ENCODE peak calls at places on chromosome 6, in five cellular contexts. One of them, this sample, is unnamed.

GRCh38 chr6:22766979-22767378 is 197.6 kb downstream of the HDGFL1 start:
- DNase-seq in ovary: no peak
- DNase-seq in left ventricle myocardium inferior: no peak
- DNase-seq in IMR-90: no peak
- DNase-seq in upper lobe of right lung: no peak
- DNase-seq in this sample: peak; percentile 80

GRCh38 chr6:27863962-27864905 is 48.0 kb downstream of the OR2B2 start:
- DNase-seq in ovary: peak; percentile 30
- DNase-seq in IMR-90: peak; percentile 15
- DNase-seq in upper lobe of right lung: peak; percentile 68
- DNase-seq in left ventricle myocardium inferior: no peak
- DNase-seq in this sample: no peak

GRCh38 chr6:97449437-97449966 is 166.5 kb upstream of the MMS22L start:
- DNase-seq in ovary: no peak
- DNase-seq in IMR-90: no peak
- DNase-seq in left ventricle myocardium inferior: no peak
- DNase-seq in upper lobe of right lung: no peak
- DNase-seq in this sample: no peak

GRCh38 chr6:169520104-169520503 is 181.7 kb downstream of the WDR27 start:
- DNase-seq in upper lobe of right lung: no peak
- DNase-seq in left ventricle myocardium inferior: no peak
- DNase-seq in ovary: no peak
- DNase-seq in IMR-90: peak; percentile 70
- DNase-seq in this sample: no peak

GRCh38 chr6:112114577-112115223 is 27.3 kb downstream of the FAM229B start:
- DNase-seq in left ventricle myocardium inferior: no peak
- DNase-seq in ovary: no peak
- DNase-seq in IMR-90: no peak
- DNase-seq in upper lobe of right lung: no peak
- DNase-seq in this sample: no peak

GRCh38 chr6:53027131-53027718 is 32.1 kb upstream of the GSTA4 start:
- DNase-seq in left ventricle myocardium inferior: no peak
- DNase-seq in IMR-90: no peak
- DNase-seq in ovary: no peak
- DNase-seq in upper lobe of right lung: no peak
- DNase-seq in this sample: no peak

GRCh38 chr6:151160869-151161268 is 78.9 kb upstream of the AKAP12 start:
- DNase-seq in IMR-90: no peak
- DNase-seq in ovary: no peak
- DNase-seq in upper lobe of right lung: peak; percentile 70
- DNase-seq in left ventricle myocardium inferior: no peak
- DNase-seq in this sample: peak; percentile 57

GRCh38 chr6:105167987-105168386 is 11.8 kb downstream of the POPDC3 start:
- DNase-seq in IMR-90: no peak
- DNase-seq in ovary: no peak
- DNase-seq in upper lobe of right lung: no peak
- DNase-seq in left ventricle myocardium inferior: no peak
- DNase-seq in this sample: no peak

GRCh38 chr6:9516207-9516606 is 898.7 kb downstream of the TFAP2A start:
- DNase-seq in left ventricle myocardium inferior: no peak
- DNase-seq in upper lobe of right lung: no peak
- DNase-seq in ovary: no peak
- DNase-seq in IMR-90: peak; percentile 83
- DNase-seq in this sample: peak; percentile 78

GRCh38 chr6:139881728-139882211 is 507.3 kb upstream of the CITED2 start:
- DNase-seq in ovary: no peak
- DNase-seq in left ventricle myocardium inferior: no peak
- DNase-seq in upper lobe of right lung: no peak
- DNase-seq in IMR-90: peak; percentile 53
- DNase-seq in this sample: peak; percentile 45

GRCh38 chr6:5096482-5096881 is 11.3 kb downstream of the PPP1R3G start:
- DNase-seq in IMR-90: no peak
- DNase-seq in upper lobe of right lung: no peak
- DNase-seq in left ventricle myocardium inferior: peak; percentile 57
- DNase-seq in ovary: no peak
- DNase-seq in this sample: no peak

GRCh38 chr6:61682562-61682961 is 603.5 kb downstream of the KHDRBS2 start:
- DNase-seq in ovary: no peak
- DNase-seq in left ventricle myocardium inferior: no peak
- DNase-seq in IMR-90: no peak
- DNase-seq in upper lobe of right lung: no peak
- DNase-seq in this sample: no peak

DNA sequence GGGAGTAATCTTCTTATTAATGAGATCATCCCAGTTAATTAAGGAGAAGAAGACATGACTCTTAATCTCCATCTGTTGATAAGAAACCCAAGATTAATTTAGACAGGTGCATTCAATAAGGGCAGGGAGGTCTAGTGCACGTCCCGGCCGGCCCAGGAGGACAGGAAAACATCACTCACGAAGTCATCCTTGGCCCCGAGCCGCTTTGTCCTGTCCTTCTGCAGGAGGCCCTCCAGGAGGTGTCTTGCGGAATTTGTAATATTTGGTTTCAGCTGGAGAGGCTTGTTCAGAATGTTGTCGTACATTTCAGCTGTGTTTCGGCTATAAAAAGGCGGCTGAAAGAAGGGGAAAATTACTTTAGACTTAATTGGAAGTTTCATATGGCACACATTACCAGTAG is 118.4 kb upstream of the SLC2A12 start:
- DNase-seq in ovary: peak; percentile 52
- DNase-seq in left ventricle myocardium inferior: no peak
- DNase-seq in upper lobe of right lung: no peak
- DNase-seq in IMR-90: peak; percentile 51
- DNase-seq in this sample: no peak
- H3K36me3 ChIP-seq in ovary: no peaks in the 10 kb centered on the region
- H3K36me3 ChIP-seq in left ventricle myocardium inferior: peaks cover 55% of the 10 kb centered on the region
- H3K36me3 ChIP-seq in upper lobe of right lung: peaks cover 61% of the 10 kb centered on the region
- H3K36me3 ChIP-seq in IMR-90: peaks cover 57% of the 10 kb centered on the region
- H3K36me3 ChIP-seq in this sample: peaks cover 10% of the 10 kb centered on the region

GRCh38 chr6:136550330-136551071 is at the start of gene MAP7:
- DNase-seq in ovary: peak; percentile 76
- DNase-seq in left ventricle myocardium inferior: peak; percentile 51
- DNase-seq in IMR-90: peak; percentile 18
- DNase-seq in upper lobe of right lung: peak; percentile 96
- DNase-seq in this sample: peak; percentile 81
- TF ChIP-seq CTCF in ovary: peak; percentile 76
- TF ChIP-seq CTCF in left ventricle myocardium inferior: peak; percentile 87
- TF ChIP-seq CTCF in IMR-90: peak; percentile 61
- TF ChIP-seq CTCF in upper lobe of right lung: peak; percentile 82
- TF ChIP-seq CTCF in this sample: peak; percentile 61

GRCh38 chr6:20202070-20202658 is 10.1 kb downstream of the MBOAT1 start:
- DNase-seq in upper lobe of right lung: no peak
- DNase-seq in ovary: no peak
- DNase-seq in left ventricle myocardium inferior: no peak
- DNase-seq in IMR-90: peak; percentile 40
- DNase-seq in this sample: peak; percentile 92
- H3K4me3 ChIP-seq in upper lobe of right lung: no peak overlapping the region
- H3K4me3 ChIP-seq in ovary: no peak overlapping the region
- H3K4me3 ChIP-seq in left ventricle myocardium inferior: no peak overlapping the region
- H3K4me3 ChIP-seq in IMR-90: no peak overlapping the region
- H3K4me3 ChIP-seq in this sample: no peak overlapping the region

DNA sequence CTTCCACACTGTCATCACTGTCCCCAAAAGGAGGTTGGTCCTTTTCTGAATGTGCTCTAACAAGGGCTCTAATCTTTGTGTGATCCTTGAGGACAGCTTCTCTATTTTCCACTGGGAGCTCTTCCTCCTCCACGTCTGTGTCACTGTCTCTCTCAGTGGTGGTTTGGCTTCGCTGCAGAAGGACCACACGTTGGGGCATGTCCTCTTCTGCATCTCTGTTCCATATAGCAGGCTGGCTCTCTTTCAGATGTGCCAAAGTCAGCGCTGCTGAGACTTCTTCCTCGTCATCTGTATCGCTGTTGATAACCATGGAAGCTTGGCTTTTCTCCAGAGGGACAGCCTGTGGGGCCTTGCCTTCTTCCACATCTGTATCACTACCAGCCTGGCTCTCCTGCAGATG is 4.6 kb downstream of the MDC1 start:
- DNase-seq in ovary: no peak
- DNase-seq in IMR-90: no peak
- DNase-seq in left ventricle myocardium inferior: no peak
- DNase-seq in upper lobe of right lung: no peak
- DNase-seq in this sample: peak; percentile 51
- H3K36me3 ChIP-seq in ovary: no peaks in the 10 kb centered on the region
- H3K36me3 ChIP-seq in IMR-90: peaks cover 27% of the 10 kb centered on the region
- H3K36me3 ChIP-seq in left ventricle myocardium inferior: peaks cover 75% of the 10 kb centered on the region
- H3K36me3 ChIP-seq in upper lobe of right lung: peaks cover 69% of the 10 kb centered on the region
- H3K36me3 ChIP-seq in this sample: no peaks in the 10 kb centered on the region

GRCh38 chr6:107032051-107032450 is 4.1 kb downstream of the MTRES1 start:
- DNase-seq in IMR-90: peak; percentile 22
- DNase-seq in left ventricle myocardium inferior: no peak
- DNase-seq in ovary: no peak
- DNase-seq in upper lobe of right lung: no peak
- DNase-seq in this sample: peak; percentile 71
- TF ChIP-seq CTCF in IMR-90: no peak
- TF ChIP-seq CTCF in left ventricle myocardium inferior: no peak
- TF ChIP-seq CTCF in ovary: no peak
- TF ChIP-seq CTCF in upper lobe of right lung: no peak
- TF ChIP-seq CTCF in this sample: no peak

This sample was measured in bronchial epithelial cell.